ENCODE peak calls at places on chromosomes 16 and 17, in nine cellular contexts. W is endothelial cell; Q is astrocyte of the cerebellum; O is stimulated activated CD8-positive, alpha-beta memory T cell treated with anti-CD3 and anti-CD28 coated beads, Interleukin-7, amount 100 ng/mL, for 1 hour; A is sigmoid colon; K is GM12891; T is nephron progenitor cell; Y is lower leg skin; N is dermis microvascular lymphatic vessel endothelial cell. Z is an unnamed sample.

GRCh38 chr17:68698761-68699160 is 97.6 kb upstream of the FAM20A start:
- DNase-seq in W (no peak), Q (no peak), O (no peak), A (no peak), K (no peak), T (no peak), Y (no peak), N (no peak), Z (no peak)

GRCh38 chr16:67183-67791 is 5.1 kb downstream of the RHBDF1 start:
- DNase-seq in W (no peak), Q (no peak), O (no peak), A (no peak), K (no peak), T (no peak), Y (no peak), N (no peak), Z (peak; percentile 69)

GRCh38 chr17:75152971-75153853 is 1.1 kb downstream of the JPT1 start:
- DNase-seq in W (peak; percentile 21), Q (no peak), O (no peak), A (peak; percentile 69), K (no peak), T (peak; percentile 48), Y (no peak), N (no peak), Z (no peak)

GRCh38 chr17:13140750-13141149 is 122.9 kb upstream of the ELAC2 start:
- DNase-seq in W (no peak), Q (no peak), O (no peak), A (no peak), K (no peak), T (no peak), Y (no peak), N (no peak), Z (no peak)

GRCh38 chr17:29949708-29950107 is 8.3 kb downstream of the EFCAB5 start:
- DNase-seq in W (no peak), Q (no peak), O (no peak), A (no peak), K (no peak), T (no peak), Y (no peak), N (no peak), Z (no peak)

GRCh38 chr17:46818319-46818928 is at the start of gene WNT3:
- DNase-seq in W (peak; percentile 49), Q (no peak), O (no peak), A (no peak), K (peak; percentile 76), T (peak; percentile 63), Y (no peak), N (no peak), Z (no peak)

GRCh38 chr17:82315703-82316358 is 1.6 kb downstream of the CD7 start:
- DNase-seq in W (no peak), Q (no peak), O (no peak), A (no peak), K (no peak), T (peak; percentile 59), Y (no peak), N (no peak), Z (no peak)

GRCh38 chr17:1312261-1312870 is 32.9 kb downstream of the TRARG1 start:
- DNase-seq in W (no peak), Q (no peak), O (no peak), A (no peak), K (no peak), T (peak; percentile 69), Y (no peak), N (no peak), Z (no peak)

GRCh38 chr17:1360975-1361374 is 39.0 kb downstream of the YWHAE start:
- DNase-seq in W (no peak), Q (no peak), O (no peak), A (no peak), K (no peak), T (no peak), Y (no peak), N (no peak), Z (no peak)

GRCh38 chr17:78377858-78378224 is 608 bp upstream of the PGS1 start:
- DNase-seq in W (no peak), Q (no peak), O (no peak), A (no peak), K (no peak), T (no peak), Y (peak; percentile 80), N (no peak), Z (no peak)

GRCh38 chr17:63140255-63140654 is 174.2 kb downstream of the TANC2 start:
- DNase-seq in W (no peak), Q (peak; percentile 9), O (no peak), A (no peak), K (no peak), T (no peak), Y (no peak), N (peak; percentile 25), Z (no peak)

Z was measured in posterior vena cava.